ENCODE peak calls at places on chromosomes 11 and 22, in eight cellular contexts. One of them, this sample, is unnamed.

GRCh38 chr11:128713595-128713994 is 19.7 kb downstream of the FLI1 start:
- DNase-seq in CD4-positive, CD25-positive, alpha-beta regulatory T cell: no peak
- DNase-seq in posterior vena cava: no peak
- DNase-seq in stimulated activated CD8-positive, alpha-beta memory T cell treated with anti-CD3 and anti-CD28 coated beads, Interleukin-15, amount 100 ng/mL, for 4 hours: no peak
- DNase-seq in stimulated activated naive B cell treated with anti-CD40 and anti-IgM and Interleukin-4, amounts not matched to agents 10 μg/mL and 1 μg/mL and 100 μg/mL, for 72 hours: no peak
- DNase-seq in fibroblast of pulmonary artery: no peak
- DNase-seq in activated CD8-positive, alpha-beta memory T cell treated with anti-CD3 and anti-CD28 coated beads, Interleukin-2, amount 50 U/mL, for 48 hours: no peak
- DNase-seq in AG04450: no peak
- DNase-seq in this sample: no peak

GRCh38 chr11:126147268-126148111 is 64.0 kb downstream of the RPUSD4 start:
- DNase-seq in CD4-positive, CD25-positive, alpha-beta regulatory T cell: no peak
- DNase-seq in posterior vena cava: no peak
- DNase-seq in stimulated activated CD8-positive, alpha-beta memory T cell treated with anti-CD3 and anti-CD28 coated beads, Interleukin-15, amount 100 ng/mL, for 4 hours: no peak
- DNase-seq in stimulated activated naive B cell treated with anti-CD40 and anti-IgM and Interleukin-4, amounts not matched to agents 10 μg/mL and 1 μg/mL and 100 μg/mL, for 72 hours: no peak
- DNase-seq in fibroblast of pulmonary artery: no peak
- DNase-seq in activated CD8-positive, alpha-beta memory T cell treated with anti-CD3 and anti-CD28 coated beads, Interleukin-2, amount 50 U/mL, for 48 hours: no peak
- DNase-seq in AG04450: no peak
- DNase-seq in this sample: no peak

GRCh38 chr11:70145841-70146240 is 57.3 kb upstream of the FADD start:
- DNase-seq in CD4-positive, CD25-positive, alpha-beta regulatory T cell: no peak
- DNase-seq in posterior vena cava: no peak
- DNase-seq in stimulated activated CD8-positive, alpha-beta memory T cell treated with anti-CD3 and anti-CD28 coated beads, Interleukin-15, amount 100 ng/mL, for 4 hours: no peak
- DNase-seq in stimulated activated naive B cell treated with anti-CD40 and anti-IgM and Interleukin-4, amounts not matched to agents 10 μg/mL and 1 μg/mL and 100 μg/mL, for 72 hours: no peak
- DNase-seq in fibroblast of pulmonary artery: no peak
- DNase-seq in activated CD8-positive, alpha-beta memory T cell treated with anti-CD3 and anti-CD28 coated beads, Interleukin-2, amount 50 U/mL, for 48 hours: no peak
- DNase-seq in AG04450: no peak
- DNase-seq in this sample: no peak

GRCh38 chr11:61834278-61835004 is 6.3 kb downstream of the FADS2 start:
- DNase-seq in CD4-positive, CD25-positive, alpha-beta regulatory T cell: peak
- DNase-seq in posterior vena cava: peak
- DNase-seq in stimulated activated CD8-positive, alpha-beta memory T cell treated with anti-CD3 and anti-CD28 coated beads, Interleukin-15, amount 100 ng/mL, for 4 hours: no peak
- DNase-seq in stimulated activated naive B cell treated with anti-CD40 and anti-IgM and Interleukin-4, amounts not matched to agents 10 μg/mL and 1 μg/mL and 100 μg/mL, for 72 hours: peak
- DNase-seq in fibroblast of pulmonary artery: peak
- DNase-seq in activated CD8-positive, alpha-beta memory T cell treated with anti-CD3 and anti-CD28 coated beads, Interleukin-2, amount 50 U/mL, for 48 hours: peak
- DNase-seq in AG04450: no peak
- DNase-seq in this sample: no peak

GRCh38 chr22:27476729-27477128 is 324.8 kb downstream of the MN1 start:
- DNase-seq in CD4-positive, CD25-positive, alpha-beta regulatory T cell: no peak
- DNase-seq in posterior vena cava: no peak
- DNase-seq in stimulated activated CD8-positive, alpha-beta memory T cell treated with anti-CD3 and anti-CD28 coated beads, Interleukin-15, amount 100 ng/mL, for 4 hours: no peak
- DNase-seq in stimulated activated naive B cell treated with anti-CD40 and anti-IgM and Interleukin-4, amounts not matched to agents 10 μg/mL and 1 μg/mL and 100 μg/mL, for 72 hours: no peak
- DNase-seq in fibroblast of pulmonary artery: peak
- DNase-seq in activated CD8-positive, alpha-beta memory T cell treated with anti-CD3 and anti-CD28 coated beads, Interleukin-2, amount 50 U/mL, for 48 hours: no peak
- DNase-seq in AG04450: no peak
- DNase-seq in this sample: no peak

GRCh38 chr22:43995798-43996169 is 28.3 kb upstream of the PARVB start:
- DNase-seq in CD4-positive, CD25-positive, alpha-beta regulatory T cell: no peak
- DNase-seq in posterior vena cava: no peak
- DNase-seq in stimulated activated CD8-positive, alpha-beta memory T cell treated with anti-CD3 and anti-CD28 coated beads, Interleukin-15, amount 100 ng/mL, for 4 hours: no peak
- DNase-seq in stimulated activated naive B cell treated with anti-CD40 and anti-IgM and Interleukin-4, amounts not matched to agents 10 μg/mL and 1 μg/mL and 100 μg/mL, for 72 hours: no peak
- DNase-seq in fibroblast of pulmonary artery: no peak
- DNase-seq in activated CD8-positive, alpha-beta memory T cell treated with anti-CD3 and anti-CD28 coated beads, Interleukin-2, amount 50 U/mL, for 48 hours: no peak
- DNase-seq in AG04450: no peak
- DNase-seq in this sample: no peak

GRCh38 chr22:19523240-19524169 is 705 bp downstream of the CLDN5 start:
- DNase-seq in CD4-positive, CD25-positive, alpha-beta regulatory T cell: peak
- DNase-seq in posterior vena cava: peak
- DNase-seq in stimulated activated CD8-positive, alpha-beta memory T cell treated with anti-CD3 and anti-CD28 coated beads, Interleukin-15, amount 100 ng/mL, for 4 hours: no peak
- DNase-seq in stimulated activated naive B cell treated with anti-CD40 and anti-IgM and Interleukin-4, amounts not matched to agents 10 μg/mL and 1 μg/mL and 100 μg/mL, for 72 hours: no peak
- DNase-seq in fibroblast of pulmonary artery: peak
- DNase-seq in activated CD8-positive, alpha-beta memory T cell treated with anti-CD3 and anti-CD28 coated beads, Interleukin-2, amount 50 U/mL, for 48 hours: peak
- DNase-seq in AG04450: no peak
- DNase-seq in this sample: no peak

GRCh38 chr11:73142128-73142377 is at the start of gene FCHSD2:
- DNase-seq in CD4-positive, CD25-positive, alpha-beta regulatory T cell: no peak
- DNase-seq in posterior vena cava: no peak
- DNase-seq in stimulated activated CD8-positive, alpha-beta memory T cell treated with anti-CD3 and anti-CD28 coated beads, Interleukin-15, amount 100 ng/mL, for 4 hours: no peak
- DNase-seq in stimulated activated naive B cell treated with anti-CD40 and anti-IgM and Interleukin-4, amounts not matched to agents 10 μg/mL and 1 μg/mL and 100 μg/mL, for 72 hours: no peak
- DNase-seq in fibroblast of pulmonary artery: no peak
- DNase-seq in activated CD8-positive, alpha-beta memory T cell treated with anti-CD3 and anti-CD28 coated beads, Interleukin-2, amount 50 U/mL, for 48 hours: no peak
- DNase-seq in AG04450: no peak
- DNase-seq in this sample: no peak

GRCh38 chr11:43503417-43503816 is 144.7 kb downstream of the TTC17 start:
- DNase-seq in CD4-positive, CD25-positive, alpha-beta regulatory T cell: no peak
- DNase-seq in posterior vena cava: no peak
- DNase-seq in stimulated activated CD8-positive, alpha-beta memory T cell treated with anti-CD3 and anti-CD28 coated beads, Interleukin-15, amount 100 ng/mL, for 4 hours: no peak
- DNase-seq in stimulated activated naive B cell treated with anti-CD40 and anti-IgM and Interleukin-4, amounts not matched to agents 10 μg/mL and 1 μg/mL and 100 μg/mL, for 72 hours: no peak
- DNase-seq in fibroblast of pulmonary artery: peak
- DNase-seq in activated CD8-positive, alpha-beta memory T cell treated with anti-CD3 and anti-CD28 coated beads, Interleukin-2, amount 50 U/mL, for 48 hours: no peak
- DNase-seq in AG04450: no peak
- DNase-seq in this sample: no peak

GRCh38 chr11:44143987-44144909 is 48.8 kb downstream of the EXT2 start:
- DNase-seq in CD4-positive, CD25-positive, alpha-beta regulatory T cell: no peak
- DNase-seq in posterior vena cava: no peak
- DNase-seq in stimulated activated CD8-positive, alpha-beta memory T cell treated with anti-CD3 and anti-CD28 coated beads, Interleukin-15, amount 100 ng/mL, for 4 hours: no peak
- DNase-seq in stimulated activated naive B cell treated with anti-CD40 and anti-IgM and Interleukin-4, amounts not matched to agents 10 μg/mL and 1 μg/mL and 100 μg/mL, for 72 hours: no peak
- DNase-seq in fibroblast of pulmonary artery: no peak
- DNase-seq in activated CD8-positive, alpha-beta memory T cell treated with anti-CD3 and anti-CD28 coated beads, Interleukin-2, amount 50 U/mL, for 48 hours: no peak
- DNase-seq in AG04450: no peak
- DNase-seq in this sample: no peak

GRCh38 chr11:12187399-12187798 is 77.0 kb downstream of the MICAL2 start:
- DNase-seq in CD4-positive, CD25-positive, alpha-beta regulatory T cell: no peak
- DNase-seq in posterior vena cava: no peak
- DNase-seq in stimulated activated CD8-positive, alpha-beta memory T cell treated with anti-CD3 and anti-CD28 coated beads, Interleukin-15, amount 100 ng/mL, for 4 hours: no peak
- DNase-seq in stimulated activated naive B cell treated with anti-CD40 and anti-IgM and Interleukin-4, amounts not matched to agents 10 μg/mL and 1 μg/mL and 100 μg/mL, for 72 hours: no peak
- DNase-seq in fibroblast of pulmonary artery: no peak
- DNase-seq in activated CD8-positive, alpha-beta memory T cell treated with anti-CD3 and anti-CD28 coated beads, Interleukin-2, amount 50 U/mL, for 48 hours: peak
- DNase-seq in AG04450: no peak
- DNase-seq in this sample: no peak

GRCh38 chr11:3215346-3216026 is 3.1 kb downstream of the MRGPRG start:
- DNase-seq in CD4-positive, CD25-positive, alpha-beta regulatory T cell: no peak
- DNase-seq in posterior vena cava: peak
- DNase-seq in stimulated activated CD8-positive, alpha-beta memory T cell treated with anti-CD3 and anti-CD28 coated beads, Interleukin-15, amount 100 ng/mL, for 4 hours: no peak
- DNase-seq in stimulated activated naive B cell treated with anti-CD40 and anti-IgM and Interleukin-4, amounts not matched to agents 10 μg/mL and 1 μg/mL and 100 μg/mL, for 72 hours: no peak
- DNase-seq in fibroblast of pulmonary artery: no peak
- DNase-seq in activated CD8-positive, alpha-beta memory T cell treated with anti-CD3 and anti-CD28 coated beads, Interleukin-2, amount 50 U/mL, for 48 hours: no peak
- DNase-seq in AG04450: no peak
- DNase-seq in this sample: no peak

GRCh38 chr11:120389693-120390584 is 53.7 kb downstream of the ARHGEF12 start:
- DNase-seq in CD4-positive, CD25-positive, alpha-beta regulatory T cell: no peak
- DNase-seq in posterior vena cava: no peak
- DNase-seq in stimulated activated CD8-positive, alpha-beta memory T cell treated with anti-CD3 and anti-CD28 coated beads, Interleukin-15, amount 100 ng/mL, for 4 hours: no peak
- DNase-seq in stimulated activated naive B cell treated with anti-CD40 and anti-IgM and Interleukin-4, amounts not matched to agents 10 μg/mL and 1 μg/mL and 100 μg/mL, for 72 hours: no peak
- DNase-seq in fibroblast of pulmonary artery: no peak
- DNase-seq in activated CD8-positive, alpha-beta memory T cell treated with anti-CD3 and anti-CD28 coated beads, Interleukin-2, amount 50 U/mL, for 48 hours: no peak
- DNase-seq in AG04450: no peak
- DNase-seq in this sample: no peak

GRCh38 chr11:72013765-72014711 is 15.3 kb downstream of the IL18BP start:
- DNase-seq in CD4-positive, CD25-positive, alpha-beta regulatory T cell: no peak
- DNase-seq in posterior vena cava: no peak
- DNase-seq in stimulated activated CD8-positive, alpha-beta memory T cell treated with anti-CD3 and anti-CD28 coated beads, Interleukin-15, amount 100 ng/mL, for 4 hours: no peak
- DNase-seq in stimulated activated naive B cell treated with anti-CD40 and anti-IgM and Interleukin-4, amounts not matched to agents 10 μg/mL and 1 μg/mL and 100 μg/mL, for 72 hours: no peak
- DNase-seq in fibroblast of pulmonary artery: no peak
- DNase-seq in activated CD8-positive, alpha-beta memory T cell treated with anti-CD3 and anti-CD28 coated beads, Interleukin-2, amount 50 U/mL, for 48 hours: peak
- DNase-seq in AG04450: no peak
- DNase-seq in this sample: no peak

GRCh38 chr11:110430267-110431211 is 791 bp downstream of the FDX1 start:
- DNase-seq in CD4-positive, CD25-positive, alpha-beta regulatory T cell: peak
- DNase-seq in posterior vena cava: peak
- DNase-seq in stimulated activated CD8-positive, alpha-beta memory T cell treated with anti-CD3 and anti-CD28 coated beads, Interleukin-15, amount 100 ng/mL, for 4 hours: no peak
- DNase-seq in stimulated activated naive B cell treated with anti-CD40 and anti-IgM and Interleukin-4, amounts not matched to agents 10 μg/mL and 1 μg/mL and 100 μg/mL, for 72 hours: no peak
- DNase-seq in fibroblast of pulmonary artery: peak
- DNase-seq in activated CD8-positive, alpha-beta memory T cell treated with anti-CD3 and anti-CD28 coated beads, Interleukin-2, amount 50 U/mL, for 48 hours: no peak
- DNase-seq in AG04450: no peak
- DNase-seq in this sample: no peak

GRCh38 chr11:74570266-74571061 is 21.9 kb upstream of the POLD3 start:
- DNase-seq in CD4-positive, CD25-positive, alpha-beta regulatory T cell: peak
- DNase-seq in posterior vena cava: no peak
- DNase-seq in stimulated activated CD8-positive, alpha-beta memory T cell treated with anti-CD3 and anti-CD28 coated beads, Interleukin-15, amount 100 ng/mL, for 4 hours: no peak
- DNase-seq in stimulated activated naive B cell treated with anti-CD40 and anti-IgM and Interleukin-4, amounts not matched to agents 10 μg/mL and 1 μg/mL and 100 μg/mL, for 72 hours: peak
- DNase-seq in fibroblast of pulmonary artery: peak
- DNase-seq in activated CD8-positive, alpha-beta memory T cell treated with anti-CD3 and anti-CD28 coated beads, Interleukin-2, amount 50 U/mL, for 48 hours: no peak
- DNase-seq in AG04450: no peak
- DNase-seq in this sample: no peak

GRCh38 chr11:126318642-126319373 is 14.9 kb downstream of the DCPS start:
- DNase-seq in CD4-positive, CD25-positive, alpha-beta regulatory T cell: peak
- DNase-seq in posterior vena cava: no peak
- DNase-seq in stimulated activated CD8-positive, alpha-beta memory T cell treated with anti-CD3 and anti-CD28 coated beads, Interleukin-15, amount 100 ng/mL, for 4 hours: no peak
- DNase-seq in stimulated activated naive B cell treated with anti-CD40 and anti-IgM and Interleukin-4, amounts not matched to agents 10 μg/mL and 1 μg/mL and 100 μg/mL, for 72 hours: no peak
- DNase-seq in fibroblast of pulmonary artery: peak
- DNase-seq in activated CD8-positive, alpha-beta memory T cell treated with anti-CD3 and anti-CD28 coated beads, Interleukin-2, amount 50 U/mL, for 48 hours: peak
- DNase-seq in AG04450: peak
- DNase-seq in this sample: no peak

GRCh38 chr11:118998822-118999221 is 884 bp downstream of the CENATAC start:
- DNase-seq in CD4-positive, CD25-positive, alpha-beta regulatory T cell: no peak
- DNase-seq in posterior vena cava: no peak
- DNase-seq in stimulated activated CD8-positive, alpha-beta memory T cell treated with anti-CD3 and anti-CD28 coated beads, Interleukin-15, amount 100 ng/mL, for 4 hours: no peak
- DNase-seq in stimulated activated naive B cell treated with anti-CD40 and anti-IgM and Interleukin-4, amounts not matched to agents 10 μg/mL and 1 μg/mL and 100 μg/mL, for 72 hours: no peak
- DNase-seq in fibroblast of pulmonary artery: peak
- DNase-seq in activated CD8-positive, alpha-beta memory T cell treated with anti-CD3 and anti-CD28 coated beads, Interleukin-2, amount 50 U/mL, for 48 hours: no peak
- DNase-seq in AG04450: peak
- DNase-seq in this sample: no peak

GRCh38 chr22:18095101-18095805 is 15.4 kb upstream of the TUBA8 start:
- DNase-seq in CD4-positive, CD25-positive, alpha-beta regulatory T cell: no peak
- DNase-seq in posterior vena cava: no peak
- DNase-seq in stimulated activated CD8-positive, alpha-beta memory T cell treated with anti-CD3 and anti-CD28 coated beads, Interleukin-15, amount 100 ng/mL, for 4 hours: no peak
- DNase-seq in stimulated activated naive B cell treated with anti-CD40 and anti-IgM and Interleukin-4, amounts not matched to agents 10 μg/mL and 1 μg/mL and 100 μg/mL, for 72 hours: no peak
- DNase-seq in fibroblast of pulmonary artery: no peak
- DNase-seq in activated CD8-positive, alpha-beta memory T cell treated with anti-CD3 and anti-CD28 coated beads, Interleukin-2, amount 50 U/mL, for 48 hours: no peak
- DNase-seq in AG04450: no peak
- DNase-seq in this sample: no peak

GRCh38 chr22:29531419-29531818 is 22.1 kb downstream of the THOC5 start:
- DNase-seq in CD4-positive, CD25-positive, alpha-beta regulatory T cell: no peak
- DNase-seq in posterior vena cava: peak
- DNase-seq in stimulated activated CD8-positive, alpha-beta memory T cell treated with anti-CD3 and anti-CD28 coated beads, Interleukin-15, amount 100 ng/mL, for 4 hours: no peak
- DNase-seq in stimulated activated naive B cell treated with anti-CD40 and anti-IgM and Interleukin-4, amounts not matched to agents 10 μg/mL and 1 μg/mL and 100 μg/mL, for 72 hours: no peak
- DNase-seq in fibroblast of pulmonary artery: no peak
- DNase-seq in activated CD8-positive, alpha-beta memory T cell treated with anti-CD3 and anti-CD28 coated beads, Interleukin-2, amount 50 U/mL, for 48 hours: no peak
- DNase-seq in AG04450: no peak
- DNase-seq in this sample: no peak

GRCh38 chr11:121754603-121755002 is 301.8 kb upstream of the SORL1-AS1 start:
- DNase-seq in CD4-positive, CD25-positive, alpha-beta regulatory T cell: no peak
- DNase-seq in posterior vena cava: no peak
- DNase-seq in stimulated activated CD8-positive, alpha-beta memory T cell treated with anti-CD3 and anti-CD28 coated beads, Interleukin-15, amount 100 ng/mL, for 4 hours: no peak
- DNase-seq in stimulated activated naive B cell treated with anti-CD40 and anti-IgM and Interleukin-4, amounts not matched to agents 10 μg/mL and 1 μg/mL and 100 μg/mL, for 72 hours: no peak
- DNase-seq in fibroblast of pulmonary artery: no peak
- DNase-seq in activated CD8-positive, alpha-beta memory T cell treated with anti-CD3 and anti-CD28 coated beads, Interleukin-2, amount 50 U/mL, for 48 hours: no peak
- DNase-seq in AG04450: no peak
- DNase-seq in this sample: no peak

GRCh38 chr11:57762235-57762866 is 749 bp downstream of the CTNND1 start:
- DNase-seq in CD4-positive, CD25-positive, alpha-beta regulatory T cell: no peak
- DNase-seq in posterior vena cava: no peak
- DNase-seq in stimulated activated CD8-positive, alpha-beta memory T cell treated with anti-CD3 and anti-CD28 coated beads, Interleukin-15, amount 100 ng/mL, for 4 hours: no peak
- DNase-seq in stimulated activated naive B cell treated with anti-CD40 and anti-IgM and Interleukin-4, amounts not matched to agents 10 μg/mL and 1 μg/mL and 100 μg/mL, for 72 hours: no peak
- DNase-seq in fibroblast of pulmonary artery: no peak
- DNase-seq in activated CD8-positive, alpha-beta memory T cell treated with anti-CD3 and anti-CD28 coated beads, Interleukin-2, amount 50 U/mL, for 48 hours: no peak
- DNase-seq in AG04450: no peak
- DNase-seq in this sample: peak

GRCh38 chr22:45314054-45314721 is 4.5 kb downstream of the FAM118A start:
- DNase-seq in CD4-positive, CD25-positive, alpha-beta regulatory T cell: no peak
- DNase-seq in posterior vena cava: no peak
- DNase-seq in stimulated activated CD8-positive, alpha-beta memory T cell treated with anti-CD3 and anti-CD28 coated beads, Interleukin-15, amount 100 ng/mL, for 4 hours: no peak
- DNase-seq in stimulated activated naive B cell treated with anti-CD40 and anti-IgM and Interleukin-4, amounts not matched to agents 10 μg/mL and 1 μg/mL and 100 μg/mL, for 72 hours: no peak
- DNase-seq in fibroblast of pulmonary artery: peak
- DNase-seq in activated CD8-positive, alpha-beta memory T cell treated with anti-CD3 and anti-CD28 coated beads, Interleukin-2, amount 50 U/mL, for 48 hours: no peak
- DNase-seq in AG04450: no peak
- DNase-seq in this sample: no peak

GRCh38 chr11:104529916-104530315 is 366.0 kb upstream of the PDGFD start:
- DNase-seq in CD4-positive, CD25-positive, alpha-beta regulatory T cell: no peak
- DNase-seq in posterior vena cava: no peak
- DNase-seq in stimulated activated CD8-positive, alpha-beta memory T cell treated with anti-CD3 and anti-CD28 coated beads, Interleukin-15, amount 100 ng/mL, for 4 hours: no peak
- DNase-seq in stimulated activated naive B cell treated with anti-CD40 and anti-IgM and Interleukin-4, amounts not matched to agents 10 μg/mL and 1 μg/mL and 100 μg/mL, for 72 hours: no peak
- DNase-seq in fibroblast of pulmonary artery: no peak
- DNase-seq in activated CD8-positive, alpha-beta memory T cell treated with anti-CD3 and anti-CD28 coated beads, Interleukin-2, amount 50 U/mL, for 48 hours: no peak
- DNase-seq in AG04450: no peak
- DNase-seq in this sample: peak

GRCh38 chr22:44773082-44773481 is 20.7 kb downstream of the ARHGAP8 start:
- DNase-seq in CD4-positive, CD25-positive, alpha-beta regulatory T cell: no peak
- DNase-seq in posterior vena cava: no peak
- DNase-seq in stimulated activated CD8-positive, alpha-beta memory T cell treated with anti-CD3 and anti-CD28 coated beads, Interleukin-15, amount 100 ng/mL, for 4 hours: no peak
- DNase-seq in stimulated activated naive B cell treated with anti-CD40 and anti-IgM and Interleukin-4, amounts not matched to agents 10 μg/mL and 1 μg/mL and 100 μg/mL, for 72 hours: no peak
- DNase-seq in fibroblast of pulmonary artery: no peak
- DNase-seq in activated CD8-positive, alpha-beta memory T cell treated with anti-CD3 and anti-CD28 coated beads, Interleukin-2, amount 50 U/mL, for 48 hours: no peak
- DNase-seq in AG04450: no peak
- DNase-seq in this sample: no peak

GRCh38 chr22:22210375-22210774 is 34.2 kb upstream of the VPREB1 start:
- DNase-seq in CD4-positive, CD25-positive, alpha-beta regulatory T cell: peak
- DNase-seq in posterior vena cava: no peak
- DNase-seq in stimulated activated CD8-positive, alpha-beta memory T cell treated with anti-CD3 and anti-CD28 coated beads, Interleukin-15, amount 100 ng/mL, for 4 hours: peak
- DNase-seq in stimulated activated naive B cell treated with anti-CD40 and anti-IgM and Interleukin-4, amounts not matched to agents 10 μg/mL and 1 μg/mL and 100 μg/mL, for 72 hours: peak
- DNase-seq in fibroblast of pulmonary artery: peak
- DNase-seq in activated CD8-positive, alpha-beta memory T cell treated with anti-CD3 and anti-CD28 coated beads, Interleukin-2, amount 50 U/mL, for 48 hours: peak
- DNase-seq in AG04450: peak
- DNase-seq in this sample: no peak

GRCh38 chr11:66489636-66490035 is 9.4 kb downstream of the DPP3 start:
- DNase-seq in CD4-positive, CD25-positive, alpha-beta regulatory T cell: no peak
- DNase-seq in posterior vena cava: no peak
- DNase-seq in stimulated activated CD8-positive, alpha-beta memory T cell treated with anti-CD3 and anti-CD28 coated beads, Interleukin-15, amount 100 ng/mL, for 4 hours: no peak
- DNase-seq in stimulated activated naive B cell treated with anti-CD40 and anti-IgM and Interleukin-4, amounts not matched to agents 10 μg/mL and 1 μg/mL and 100 μg/mL, for 72 hours: no peak
- DNase-seq in fibroblast of pulmonary artery: no peak
- DNase-seq in activated CD8-positive, alpha-beta memory T cell treated with anti-CD3 and anti-CD28 coated beads, Interleukin-2, amount 50 U/mL, for 48 hours: no peak
- DNase-seq in AG04450: no peak
- DNase-seq in this sample: no peak

This sample was measured in cerebellar nuclear complex.